ENCODE peak calls at places on chromosomes 4 and X, in ten cellular contexts. Y, E, U, O, V, K, M, W, X and B are unnamed samples.

GRCh38 chrX:23790147-23790497 is 7.1 kb downstream of the SAT1 start:
- DNase-seq in V (no peak), U (no peak), O (no peak), E (no peak), Y (peak; percentile 44), X (no peak), K (no peak), W (no peak), M (no peak), B (no peak)

GRCh38 chrX:16559206-16559619 is 90.7 kb upstream of the S100G start:
- DNase-seq in U (peak; percentile 96), E (no peak), Y (peak; percentile 19), K (peak; percentile 88), M (no peak), O (no peak), X (no peak), V (no peak), W (no peak), B (no peak)

GRCh38 chr4:7193040-7193958 is 961 bp downstream of the SORCS2 start:
- DNase-seq in M (no peak), V (no peak), E (no peak), W (peak; percentile 86), X (peak; percentile 61), U (no peak), K (no peak), O (no peak), Y (peak; percentile 18), B (no peak)

GRCh38 chr4:188175288-188175687 is 36.0 kb downstream of the TRIML1 start:
- DNase-seq in W (no peak), O (peak; percentile 13), K (no peak), V (no peak), Y (no peak), M (no peak), E (no peak), X (no peak), U (no peak), B (no peak)

GRCh38 chr4:110970642-110971041 is 347.8 kb upstream of the PITX2 start:
- DNase-seq in Y (no peak), U (peak; percentile 37), X (peak; percentile 41), E (peak; percentile 40), O (peak; percentile 69), K (peak; percentile 74), V (no peak), M (no peak), W (no peak), B (peak; percentile 49)

GRCh38 chr4:17109126-17109525 is 210.7 kb upstream of the LDB2 start:
- DNase-seq in O (no peak), K (peak; percentile 48), V (no peak), Y (no peak), U (peak; percentile 79), X (no peak), M (no peak), E (no peak), W (no peak), B (no peak)

GRCh38 chr4:6472387-6473263 is at the start of gene PPP2R2C:
- DNase-seq in X (no peak), K (no peak), W (peak; percentile 73), O (no peak), M (no peak), E (no peak), Y (no peak), V (no peak), U (no peak), B (no peak)

GRCh38 chr4:78956979-78957378 is 17.7 kb upstream of the PAQR3 start:
- DNase-seq in W (no peak), X (no peak), V (no peak), M (no peak), K (no peak), U (no peak), E (no peak), O (no peak), Y (no peak), B (no peak)

GRCh38 chr4:16727218-16727617 is 171.2 kb downstream of the LDB2 start:
- DNase-seq in X (no peak), M (no peak), K (no peak), U (no peak), Y (no peak), V (no peak), E (no peak), W (no peak), O (no peak), B (no peak)

GRCh38 chr4:139767168-139767567 is 101.5 kb downstream of the MGST2 start:
- DNase-seq in K (no peak), Y (no peak), V (no peak), X (no peak), O (no peak), E (no peak), W (no peak), M (no peak), U (peak; percentile 94), B (no peak)

GRCh38 chrX:38458071-38458470 is 103.3 kb upstream of the TSPAN7 start:
- DNase-seq in W (no peak), E (no peak), Y (no peak), O (peak; percentile 32), M (no peak), K (peak; percentile 3), X (no peak), V (no peak), U (no peak), B (no peak)

GRCh38 chr4:96170198-96170597 is 330.3 kb downstream of the PDHA2 start:
- DNase-seq in W (no peak), O (no peak), K (no peak), E (no peak), V (no peak), U (no peak), Y (peak; percentile 64), M (no peak), X (no peak), B (no peak)

GRCh38 chrX:69010339-69010738 is 154.9 kb downstream of the PJA1 start:
- DNase-seq in V (no peak), W (peak; percentile 40), X (no peak), O (no peak), U (no peak), Y (no peak), E (no peak), K (no peak), M (no peak), B (no peak)

GRCh38 chr4:26782168-26782829 is 78.3 kb upstream of the STIM2 start:
- DNase-seq in E (no peak), U (no peak), K (peak; percentile 18), M (no peak), Y (no peak), V (no peak), O (no peak), W (no peak), X (no peak), B (peak; percentile 60)

GRCh38 chr4:101843054-101843453 is 52.5 kb downstream of the BANK1 start:
- DNase-seq in W (no peak), O (no peak), K (no peak), U (no peak), M (no peak), V (no peak), X (no peak), E (no peak), Y (no peak), B (no peak)

GRCh38 chr4:33930497-33930896 is 2313.8 kb downstream of the ARAP2 start:
- DNase-seq in K (peak; percentile 42), X (no peak), E (no peak), W (no peak), Y (no peak), V (no peak), O (no peak), M (no peak), U (peak; percentile 16), B (peak; percentile 8)

GRCh38 chrX:75156537-75156945 is 458 bp upstream of the ABCB7 start:
- DNase-seq in O (peak; percentile 0), U (peak; percentile 50), W (no peak), Y (no peak), V (peak; percentile 6), M (no peak), E (peak; percentile 11), K (peak; percentile 58), X (no peak), B (peak; percentile 63)

GRCh38 chrX:135923353-135923752 is 29.8 kb downstream of the SAGE1 start:
- DNase-seq in O (peak; percentile 17), K (no peak), V (no peak), W (no peak), M (no peak), U (no peak), E (no peak), Y (no peak), X (no peak), B (peak; percentile 0)

GRCh38 chrX:32016195-32016594 is 944.4 kb upstream of the FTHL17 start:
- DNase-seq in M (no peak), K (no peak), Y (no peak), E (no peak), V (no peak), O (no peak), W (no peak), X (no peak), U (no peak), B (no peak)
- H3K4me3 ChIP-seq in M (no peak overlapping the region), K (no peak overlapping the region), Y (no peak overlapping the region), E (no peak overlapping the region), V (no peak overlapping the region), O (no peak overlapping the region), W (no peak overlapping the region), X (no peak overlapping the region), U (no peak overlapping the region), B (no peak overlapping the region)

DNA sequence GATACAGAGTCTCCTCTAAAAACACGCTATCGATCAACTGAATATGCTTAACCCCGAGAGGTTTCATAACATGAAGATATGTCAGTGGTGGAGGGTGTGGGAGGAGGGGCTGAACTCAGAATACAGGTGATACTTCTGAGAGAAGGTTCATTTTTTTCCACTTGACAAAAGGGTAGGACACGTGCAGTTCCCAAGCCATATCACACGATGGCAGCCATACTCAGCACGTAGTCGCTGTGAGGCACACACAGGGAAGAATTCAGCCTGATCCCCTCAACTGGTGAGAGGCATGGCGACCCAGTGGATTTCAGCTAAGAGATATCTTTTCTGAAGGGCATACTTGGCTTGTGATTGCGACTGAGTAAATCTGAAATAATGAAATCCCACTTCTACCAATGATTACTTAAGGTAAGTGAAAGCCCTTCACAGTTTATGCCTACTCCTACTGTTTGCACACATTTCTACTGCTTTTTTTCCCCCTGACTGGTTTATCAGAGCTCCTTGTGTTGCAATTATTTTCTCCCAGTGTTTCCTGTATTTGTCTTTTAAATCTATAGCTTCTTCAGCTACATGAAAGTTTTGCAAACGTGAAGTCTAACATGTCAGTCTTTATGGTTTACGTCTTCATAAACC is 133.1 kb downstream of the CORIN start:
- DNase-seq in U (peak; percentile 30), K (peak; percentile 46), V (no peak), X (no peak), Y (peak; percentile 42), M (peak; percentile 37), W (no peak), O (peak; percentile 53), E (peak; percentile 35), B (peak; percentile 36)
- TF ChIP-seq CTCF in U (peak; percentile 56), K (peak; percentile 52), V (no peak), X (peak; percentile 42), Y (no peak), M (peak; percentile 57), W (no peak), O (peak; percentile 74), E (peak; percentile 75), B (peak; percentile 36)

GRCh38 chrX:9467181-9467580 is 2.3 kb downstream of the TBL1X start:
- DNase-seq in E (no peak), K (no peak), U (no peak), M (no peak), O (no peak), W (no peak), V (no peak), X (no peak), Y (no peak), B (no peak)
- H3K4me3 ChIP-seq in E (peak overlapping the region; percentile 2), K (no peak overlapping the region), U (no peak overlapping the region), M (no peak overlapping the region), O (no peak overlapping the region), W (no peak overlapping the region), V (no peak overlapping the region), X (no peak overlapping the region), Y (no peak overlapping the region), B (no peak overlapping the region)

GRCh38 chr4:90030953-90031352 is 96.2 kb upstream of the CCSER1 start:
- DNase-seq in Y (peak; percentile 45), M (no peak), O (peak; percentile 40), E (no peak), X (no peak), W (no peak), K (no peak), V (no peak), U (no peak), B (no peak)
- TF ChIP-seq CTCF in Y (no peak), M (peak; percentile 19), O (peak; percentile 54), E (peak; percentile 48), X (no peak), W (no peak), K (no peak), V (no peak), U (no peak), B (no peak)